ENCODE peak calls at places on chromosomes 6 and 20, in six cellular contexts. One of them, this sample, is unnamed.
A peak's percentile ranks its signal among the peaks of the same experiment; 100 is the strongest.

GRCh38 chr6:29461021-29461814 is 4.3 kb downstream of the OR2H1 start:
- DNase-seq in mesenchymal stem cell: no peak
- DNase-seq in H1: no peak
- DNase-seq in H9: no peak
- DNase-seq in trophoblast cell: no peak
- DNase-seq in neuronal stem cell: no peak
- DNase-seq in this sample: no peak

GRCh38 chr6:77551135-77551534 is 87.8 kb upstream of the HTR1B start:
- DNase-seq in mesenchymal stem cell: no peak
- DNase-seq in H1: no peak
- DNase-seq in H9: no peak
- DNase-seq in trophoblast cell: no peak
- DNase-seq in neuronal stem cell: no peak
- DNase-seq in this sample: no peak

GRCh38 chr6:88629838-88630462 is 333.5 kb downstream of the RNGTT start:
- DNase-seq in mesenchymal stem cell: no peak
- DNase-seq in H1: peak; percentile 62
- DNase-seq in H9: peak; percentile 67
- DNase-seq in trophoblast cell: peak; percentile 14
- DNase-seq in neuronal stem cell: peak; percentile 3
- DNase-seq in this sample: no peak

GRCh38 chr20:6034134-6034969 is 19.5 kb downstream of the LRRN4 start:
- DNase-seq in mesenchymal stem cell: peak; percentile 54
- DNase-seq in H1: no peak
- DNase-seq in H9: no peak
- DNase-seq in trophoblast cell: no peak
- DNase-seq in neuronal stem cell: no peak
- DNase-seq in this sample: no peak

GRCh38 chr6:150535818-150536220 is 63.9 kb upstream of the PLEKHG1 start:
- DNase-seq in mesenchymal stem cell: no peak
- DNase-seq in H1: no peak
- DNase-seq in H9: no peak
- DNase-seq in trophoblast cell: no peak
- DNase-seq in neuronal stem cell: no peak
- DNase-seq in this sample: no peak

GRCh38 chr6:87938287-87938686 is 109.4 kb upstream of the SPACA1 start:
- DNase-seq in mesenchymal stem cell: peak; percentile 3
- DNase-seq in H1: no peak
- DNase-seq in H9: no peak
- DNase-seq in trophoblast cell: no peak
- DNase-seq in neuronal stem cell: no peak
- DNase-seq in this sample: no peak

GRCh38 chr6:29992792-29993191 is 50.5 kb downstream of the HLA-A start:
- DNase-seq in mesenchymal stem cell: peak; percentile 37
- DNase-seq in H1: no peak
- DNase-seq in H9: no peak
- DNase-seq in trophoblast cell: peak; percentile 12
- DNase-seq in neuronal stem cell: no peak
- DNase-seq in this sample: peak; percentile 66

GRCh38 chr6:13190391-13190790 is 137.9 kb downstream of the TBC1D7 start:
- DNase-seq in mesenchymal stem cell: peak; percentile 14
- DNase-seq in H1: no peak
- DNase-seq in H9: no peak
- DNase-seq in trophoblast cell: no peak
- DNase-seq in neuronal stem cell: no peak
- DNase-seq in this sample: no peak

GRCh38 chr6:48318670-48319069 is 207.7 kb upstream of the PTCHD4 start:
- DNase-seq in mesenchymal stem cell: no peak
- DNase-seq in H1: no peak
- DNase-seq in H9: no peak
- DNase-seq in trophoblast cell: no peak
- DNase-seq in neuronal stem cell: no peak
- DNase-seq in this sample: peak; percentile 78

GRCh38 chr20:21053002-21053762 is 53.0 kb downstream of the LINC00237 start:
- DNase-seq in mesenchymal stem cell: no peak
- DNase-seq in H1: peak; percentile 53
- DNase-seq in H9: no peak
- DNase-seq in trophoblast cell: no peak
- DNase-seq in neuronal stem cell: no peak
- DNase-seq in this sample: no peak

GRCh38 chr6:162683135-162683534 is 44.4 kb downstream of the PRKN start:
- DNase-seq in mesenchymal stem cell: no peak
- DNase-seq in H1: no peak
- DNase-seq in H9: no peak
- DNase-seq in trophoblast cell: no peak
- DNase-seq in neuronal stem cell: no peak
- DNase-seq in this sample: no peak

GRCh38 chr6:81475646-81476045 is 276.8 kb downstream of the TENT5A start:
- DNase-seq in mesenchymal stem cell: no peak
- DNase-seq in H1: no peak
- DNase-seq in H9: no peak
- DNase-seq in trophoblast cell: no peak
- DNase-seq in neuronal stem cell: no peak
- DNase-seq in this sample: no peak

GRCh38 chr6:43695078-43695966 is 7.7 kb upstream of the MRPS18A start:
- DNase-seq in mesenchymal stem cell: no peak
- DNase-seq in H1: peak; percentile 63
- DNase-seq in H9: peak; percentile 50
- DNase-seq in trophoblast cell: no peak
- DNase-seq in neuronal stem cell: no peak
- DNase-seq in this sample: no peak

GRCh38 chr6:75176076-75176582 is 29.7 kb downstream of the COL12A1 start:
- DNase-seq in mesenchymal stem cell: no peak
- DNase-seq in H1: no peak
- DNase-seq in H9: no peak
- DNase-seq in trophoblast cell: no peak
- DNase-seq in neuronal stem cell: no peak
- DNase-seq in this sample: no peak
- H4K91ac ChIP-seq in mesenchymal stem cell: no peak overlapping the region
- H4K91ac ChIP-seq in H1: no peak overlapping the region
- H4K91ac ChIP-seq in H9: no peak overlapping the region
- H4K91ac ChIP-seq in trophoblast cell: no peak overlapping the region
- H4K91ac ChIP-seq in neuronal stem cell: no peak overlapping the region
- H4K91ac ChIP-seq in this sample: no peak overlapping the region

GRCh38 chr6:530425-530824 is 126.5 kb downstream of the HUS1B start:
- DNase-seq in mesenchymal stem cell: no peak
- DNase-seq in H1: no peak
- DNase-seq in H9: no peak
- DNase-seq in trophoblast cell: no peak
- DNase-seq in neuronal stem cell: no peak
- DNase-seq in this sample: no peak
- H4K91ac ChIP-seq in mesenchymal stem cell: no peak overlapping the region
- H4K91ac ChIP-seq in H1: no peak overlapping the region
- H4K91ac ChIP-seq in H9: no peak overlapping the region
- H4K91ac ChIP-seq in trophoblast cell: no peak overlapping the region
- H4K91ac ChIP-seq in neuronal stem cell: no peak overlapping the region
- H4K91ac ChIP-seq in this sample: no peak overlapping the region

DNA sequence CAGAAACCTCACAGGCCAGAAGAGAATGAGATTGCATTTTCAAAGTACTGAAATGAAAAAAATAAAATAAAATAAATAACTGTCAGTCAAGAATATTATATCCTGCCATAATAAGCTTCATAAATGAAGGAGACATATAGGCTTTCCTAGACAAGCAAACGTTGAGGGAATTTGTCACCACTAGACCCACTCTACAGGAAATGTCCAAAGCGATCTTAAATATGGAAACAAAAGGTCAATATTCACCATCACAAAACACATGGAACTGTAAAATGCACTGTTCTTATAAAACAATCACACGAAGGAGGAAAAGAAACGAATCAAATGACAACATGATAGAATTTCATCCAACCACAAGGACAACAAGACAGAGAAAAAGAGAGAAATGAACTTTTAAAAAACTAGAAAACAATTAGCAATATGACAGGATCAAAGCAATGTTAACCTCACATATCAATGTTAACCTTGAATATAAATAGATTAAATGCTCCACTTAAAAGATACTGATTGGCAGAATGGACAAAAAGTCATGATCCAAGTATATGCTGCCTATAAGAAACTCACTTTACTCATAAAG is 218.7 kb upstream of the TAB2 start:
- DNase-seq in mesenchymal stem cell: no peak
- DNase-seq in H1: no peak
- DNase-seq in H9: no peak
- DNase-seq in trophoblast cell: no peak
- DNase-seq in neuronal stem cell: no peak
- DNase-seq in this sample: no peak
- H4K91ac ChIP-seq in mesenchymal stem cell: no peak overlapping the region
- H4K91ac ChIP-seq in H1: no peak overlapping the region
- H4K91ac ChIP-seq in H9: no peak overlapping the region
- H4K91ac ChIP-seq in trophoblast cell: no peak overlapping the region
- H4K91ac ChIP-seq in neuronal stem cell: no peak overlapping the region
- H4K91ac ChIP-seq in this sample: no peak overlapping the region

GRCh38 chr20:13222319-13222716 is 1.2 kb downstream of the ISM1 start:
- DNase-seq in mesenchymal stem cell: no peak
- DNase-seq in H1: peak; percentile 56
- DNase-seq in H9: no peak
- DNase-seq in trophoblast cell: no peak
- DNase-seq in neuronal stem cell: no peak
- DNase-seq in this sample: no peak

GRCh38 chr20:13223731-13224130 is 2.7 kb downstream of the ISM1 start:
- DNase-seq in mesenchymal stem cell: no peak
- DNase-seq in H1: no peak
- DNase-seq in H9: no peak
- DNase-seq in trophoblast cell: no peak
- DNase-seq in neuronal stem cell: no peak
- DNase-seq in this sample: no peak

GRCh38 chr20:13229538-13229937 is 8.5 kb downstream of the ISM1 start:
- DNase-seq in mesenchymal stem cell: no peak
- DNase-seq in H1: no peak
- DNase-seq in H9: no peak
- DNase-seq in trophoblast cell: no peak
- DNase-seq in neuronal stem cell: no peak
- DNase-seq in this sample: no peak

GRCh38 chr20:13228771-13229170 is 7.7 kb downstream of the ISM1 start:
- DNase-seq in mesenchymal stem cell: no peak
- DNase-seq in H1: no peak
- DNase-seq in H9: no peak
- DNase-seq in trophoblast cell: no peak
- DNase-seq in neuronal stem cell: no peak
- DNase-seq in this sample: no peak

DNA sequence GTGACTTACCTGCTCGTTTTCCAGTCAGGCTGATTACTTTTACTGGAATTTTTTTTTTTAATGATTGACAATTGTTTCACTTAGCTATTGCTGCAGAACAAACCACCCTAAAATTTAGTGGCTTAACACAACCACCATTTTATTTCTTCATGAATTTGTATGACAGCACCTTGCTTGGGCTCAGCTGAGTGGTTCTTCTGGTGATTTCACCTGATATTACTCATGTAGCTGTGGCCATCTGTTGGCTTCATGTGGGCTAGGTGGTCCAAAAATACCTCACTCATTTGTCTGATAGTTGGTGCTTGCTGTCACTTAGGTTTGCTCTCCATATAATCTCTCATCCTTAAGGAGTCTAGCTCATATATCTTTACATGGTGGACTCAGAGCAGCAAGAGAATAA is 5.3 kb downstream of the ISM1 start:
- DNase-seq in mesenchymal stem cell: no peak
- DNase-seq in H1: no peak
- DNase-seq in H9: no peak
- DNase-seq in trophoblast cell: no peak
- DNase-seq in neuronal stem cell: no peak
- DNase-seq in this sample: no peak
- H4K91ac ChIP-seq in mesenchymal stem cell: no peak overlapping the region
- H4K91ac ChIP-seq in H1: no peak overlapping the region
- H4K91ac ChIP-seq in H9: no peak overlapping the region
- H4K91ac ChIP-seq in trophoblast cell: no peak overlapping the region
- H4K91ac ChIP-seq in neuronal stem cell: no peak overlapping the region
- H4K91ac ChIP-seq in this sample: no peak overlapping the region

GRCh38 chr6:25911359-25911758 is 19.1 kb downstream of the SLC17A2 start:
- DNase-seq in mesenchymal stem cell: no peak
- DNase-seq in H1: no peak
- DNase-seq in H9: no peak
- DNase-seq in trophoblast cell: no peak
- DNase-seq in neuronal stem cell: no peak
- DNase-seq in this sample: no peak
- H4K91ac ChIP-seq in mesenchymal stem cell: no peak overlapping the region
- H4K91ac ChIP-seq in H1: no peak overlapping the region
- H4K91ac ChIP-seq in H9: no peak overlapping the region
- H4K91ac ChIP-seq in trophoblast cell: no peak overlapping the region
- H4K91ac ChIP-seq in neuronal stem cell: no peak overlapping the region
- H4K91ac ChIP-seq in this sample: no peak overlapping the region

DNA sequence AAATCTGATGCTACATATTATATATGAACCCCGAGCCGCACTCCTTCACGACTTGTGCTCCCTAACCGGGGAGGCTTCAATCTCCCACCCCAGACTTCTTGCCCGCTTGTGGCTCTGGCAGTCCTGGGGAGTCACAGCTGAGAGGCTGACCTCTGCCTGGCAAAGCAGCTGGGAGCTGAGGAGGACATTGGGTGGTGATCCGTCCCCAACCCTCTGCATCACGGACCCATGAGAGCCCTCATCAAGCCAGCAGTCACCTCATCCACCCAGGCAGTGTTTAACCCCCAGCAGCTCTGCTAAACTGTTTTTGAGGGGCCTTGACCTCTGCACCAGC is 33.7 kb upstream of the CDH22 start:
- DNase-seq in mesenchymal stem cell: no peak
- DNase-seq in H1: no peak
- DNase-seq in H9: no peak
- DNase-seq in trophoblast cell: no peak
- DNase-seq in neuronal stem cell: no peak
- DNase-seq in this sample: no peak
- H4K91ac ChIP-seq in mesenchymal stem cell: no peak overlapping the region
- H4K91ac ChIP-seq in H1: no peak overlapping the region
- H4K91ac ChIP-seq in H9: no peak overlapping the region
- H4K91ac ChIP-seq in trophoblast cell: no peak overlapping the region
- H4K91ac ChIP-seq in neuronal stem cell: no peak overlapping the region
- H4K91ac ChIP-seq in this sample: no peak overlapping the region

GRCh38 chr20:23273776-23274175 is 76.8 kb upstream of the NXT1 start:
- DNase-seq in mesenchymal stem cell: no peak
- DNase-seq in H1: no peak
- DNase-seq in H9: no peak
- DNase-seq in trophoblast cell: no peak
- DNase-seq in neuronal stem cell: no peak
- DNase-seq in this sample: no peak

GRCh38 chr20:23268792-23269354 is 81.7 kb upstream of the NXT1 start:
- DNase-seq in mesenchymal stem cell: no peak
- DNase-seq in H1: no peak
- DNase-seq in H9: no peak
- DNase-seq in trophoblast cell: no peak
- DNase-seq in neuronal stem cell: no peak
- DNase-seq in this sample: no peak

GRCh38 chr20:23270427-23270911 is 80.1 kb upstream of the NXT1 start:
- DNase-seq in mesenchymal stem cell: peak; percentile 91
- DNase-seq in H1: no peak
- DNase-seq in H9: no peak
- DNase-seq in trophoblast cell: peak; percentile 55
- DNase-seq in neuronal stem cell: no peak
- DNase-seq in this sample: peak; percentile 90

GRCh38 chr20:23269954-23270353 is 80.6 kb upstream of the NXT1 start:
- DNase-seq in mesenchymal stem cell: peak; percentile 54
- DNase-seq in H1: no peak
- DNase-seq in H9: no peak
- DNase-seq in trophoblast cell: no peak
- DNase-seq in neuronal stem cell: no peak
- DNase-seq in this sample: no peak

GRCh38 chr20:23272176-23273029 is 78.2 kb upstream of the NXT1 start:
- DNase-seq in mesenchymal stem cell: no peak
- DNase-seq in H1: no peak
- DNase-seq in H9: no peak
- DNase-seq in trophoblast cell: no peak
- DNase-seq in neuronal stem cell: no peak
- DNase-seq in this sample: no peak
- H4K91ac ChIP-seq in mesenchymal stem cell: no peak overlapping the region
- H4K91ac ChIP-seq in H1: no peak overlapping the region
- H4K91ac ChIP-seq in H9: no peak overlapping the region
- H4K91ac ChIP-seq in trophoblast cell: no peak overlapping the region
- H4K91ac ChIP-seq in neuronal stem cell: peak overlapping the region; percentile 32
- H4K91ac ChIP-seq in this sample: no peak overlapping the region

This sample was measured in IMR-90.